ENCODE peak calls at places on chromosome 7, in ten cellular contexts. C is retinal pigment epithelial cell, A is ovary, R is hepatocyte, V is upper lobe of right lung, X is endothelial cell of umbilical vein, K is OCI-LY7, S is astrocyte of the cerebellum, G is BJ, L is prostate gland. W is an unnamed sample.

GRCh38 chr7:7428806-7429205 is 106.9 kb downstream of the COL28A1 start:
- DNase-seq in V (no peak), S (no peak), A (no peak), L (no peak), C (no peak), G (peak), K (no peak), R (no peak), X (no peak), W (peak)

GRCh38 chr7:13235961-13236360 is 548.5 kb downstream of the ARL4A start:
- DNase-seq in G (no peak), C (no peak), S (no peak), K (no peak), L (no peak), V (no peak), X (no peak), R (no peak), A (no peak), W (peak)

GRCh38 chr7:24715661-24716479 is 41.4 kb downstream of the GSDME start:
- DNase-seq in A (no peak), R (peak), C (no peak), V (no peak), S (no peak), G (no peak), L (no peak), K (peak), X (peak), W (no peak)

GRCh38 chr7:119640326-119640725 is 632.6 kb upstream of the KCND2 start:
- DNase-seq in A (no peak), C (no peak), S (no peak), X (no peak), V (no peak), K (no peak), R (no peak), G (no peak), L (no peak), W (no peak)

GRCh38 chr7:124101173-124101768 is 68.4 kb upstream of the TMEM229A start:
- DNase-seq in S (no peak), A (no peak), G (no peak), K (peak), V (no peak), C (no peak), X (peak), L (no peak), R (peak), W (no peak)

GRCh38 chr7:47536705-47537611 is 45.0 kb downstream of the TNS3 start:
- DNase-seq in X (no peak), L (peak), G (peak), V (peak), R (peak), S (no peak), K (no peak), C (peak), A (peak), W (no peak)

GRCh38 chr7:38178695-38179344 is 775 bp downstream of the STARD3NL start:
- DNase-seq in V (no peak), R (no peak), S (no peak), K (peak), L (no peak), X (no peak), A (no peak), G (no peak), C (no peak), W (no peak)

GRCh38 chr7:29424295-29424983 is 139.2 kb upstream of the PRR15 start:
- DNase-seq in L (no peak), R (no peak), X (no peak), V (no peak), C (no peak), S (no peak), A (no peak), G (no peak), K (no peak), W (no peak)

GRCh38 chr7:55022618-55022985 is 3.8 kb downstream of the EGFR start:
- DNase-seq in K (no peak), C (no peak), A (no peak), S (no peak), L (no peak), R (no peak), X (no peak), V (no peak), G (no peak), W (no peak)

GRCh38 chr7:142809671-142810070 is 38.9 kb downstream of the PRSS2 start:
- DNase-seq in R (no peak), V (no peak), S (no peak), X (no peak), G (no peak), A (no peak), K (peak), L (no peak), C (no peak), W (no peak)

GRCh38 chr7:52917982-52918578 is 117.4 kb upstream of the POM121L12 start:
- DNase-seq in S (no peak), L (no peak), C (no peak), V (no peak), A (no peak), K (peak), R (peak), G (no peak), X (peak), W (no peak)

DNA sequence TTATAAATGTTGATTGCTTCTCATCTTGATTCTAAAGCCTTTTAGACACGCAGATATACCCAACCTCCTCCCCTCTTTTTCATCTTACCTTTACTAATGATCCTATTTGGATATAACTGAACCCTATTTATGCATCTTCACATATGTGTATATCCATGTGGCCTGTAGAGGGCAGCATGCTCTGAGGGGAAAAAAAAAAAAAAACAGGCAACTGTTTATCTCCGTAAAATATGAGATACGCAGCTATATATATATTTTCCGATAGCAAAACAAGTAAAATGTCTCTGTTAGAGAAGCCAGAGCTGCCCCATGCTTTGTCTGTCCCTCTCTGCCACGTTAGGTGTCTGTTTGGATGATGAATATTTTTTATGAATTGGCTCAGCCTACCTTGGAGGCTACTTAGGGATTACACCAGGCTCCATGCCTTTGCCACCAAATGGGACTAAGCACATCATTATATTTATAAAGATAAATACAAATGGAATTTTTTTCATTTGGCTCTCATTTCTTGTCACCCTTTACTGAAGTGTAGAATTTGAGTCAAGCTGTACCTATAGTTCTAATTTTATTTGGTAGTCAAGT is 174.8 kb upstream of the FZD1 start:
- DNase-seq in X (peak), S (peak), C (no peak), V (no peak), G (no peak), L (no peak), A (no peak), R (peak), K (peak), W (no peak)
- H3K4me3 ChIP-seq in X (no peak), S (no peak), C (peak), V (peak), G (no peak), L (no peak), A (peak), R (no peak), K (no peak), W (no peak)

GRCh38 chr7:131016230-131016629 is 282.2 kb upstream of the KLF14 start:
- DNase-seq in L (no peak), K (no peak), A (no peak), R (no peak), G (no peak), V (no peak), X (peak), S (no peak), C (no peak), W (no peak)
- H3K4me3 ChIP-seq in L (no peak), K (no peak), A (no peak), R (no peak), G (no peak), V (no peak), X (no peak), S (no peak), C (no peak), W (no peak)

GRCh38 chr7:40753455-40753854 is 618.6 kb downstream of the SUGCT start:
- DNase-seq in C (no peak), A (no peak), V (no peak), X (no peak), G (no peak), S (no peak), R (no peak), L (no peak), K (no peak), W (no peak)

GRCh38 chr7:40747856-40748255 is 613.1 kb downstream of the SUGCT start:
- DNase-seq in S (no peak), G (no peak), X (no peak), R (no peak), A (no peak), V (no peak), L (no peak), K (no peak), C (no peak), W (no peak)

GRCh38 chr7:40755438-40755837 is 620.6 kb downstream of the SUGCT start:
- DNase-seq in C (no peak), S (no peak), X (no peak), V (no peak), K (no peak), R (peak), A (no peak), L (no peak), G (no peak), W (no peak)

GRCh38 chr7:40746841-40747556 is 612.2 kb downstream of the SUGCT start:
- DNase-seq in C (no peak), X (no peak), A (no peak), L (no peak), K (no peak), R (no peak), S (no peak), V (no peak), G (no peak), W (no peak)

DNA sequence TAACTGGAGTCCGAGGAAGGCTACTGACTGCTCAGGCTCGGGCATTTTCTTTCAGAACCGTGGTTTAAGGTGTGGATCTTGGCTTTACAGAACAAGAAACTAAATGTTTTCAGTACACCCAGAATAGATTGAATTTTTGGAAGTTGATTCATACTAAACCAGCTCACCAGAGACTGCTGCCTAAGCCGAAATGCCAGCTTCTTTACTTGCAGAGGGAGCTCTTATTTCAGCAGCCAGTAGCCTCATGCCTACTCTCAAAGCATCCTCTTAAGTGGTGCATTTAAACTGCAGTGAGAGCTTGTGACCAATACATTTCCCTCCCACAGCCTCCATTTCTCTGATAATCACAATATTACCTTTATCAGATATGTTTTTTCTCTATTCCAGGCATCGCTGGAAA is 615.1 kb downstream of the SUGCT start:
- DNase-seq in R (no peak), A (no peak), S (no peak), V (no peak), X (no peak), K (no peak), G (no peak), C (peak), L (no peak), W (no peak)
- H3K4me3 ChIP-seq in R (no peak), A (no peak), S (no peak), V (no peak), X (no peak), K (no peak), G (no peak), C (no peak), L (no peak), W (no peak)

DNA sequence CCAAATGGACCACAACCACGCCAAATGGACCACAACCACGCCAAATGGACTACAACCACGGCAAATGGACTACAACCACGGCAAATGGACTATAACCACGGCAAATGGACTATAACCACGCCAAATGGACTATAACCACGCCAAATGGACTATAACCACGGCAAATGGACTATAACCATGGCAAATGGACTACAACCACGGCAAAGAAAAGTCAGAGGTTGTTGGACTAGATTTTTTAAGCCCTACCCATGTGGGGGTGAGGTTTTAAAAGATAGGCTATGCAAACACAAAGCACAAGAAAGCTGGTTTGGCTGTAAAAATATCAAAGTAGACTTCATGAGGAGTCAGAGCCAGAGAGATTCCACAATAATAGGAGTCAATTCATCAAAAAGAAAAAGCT is 55.8 kb downstream of the NCAPG2 start:
- DNase-seq in L (no peak), K (no peak), X (no peak), C (no peak), G (no peak), R (no peak), S (peak), A (no peak), V (no peak), W (no peak)
- H3K4me3 ChIP-seq in L (no peak), K (no peak), X (no peak), C (no peak), G (no peak), R (no peak), S (no peak), A (no peak), V (no peak), W (no peak)